ENCODE peak calls at places on chromosomes 16 and 17, in four cellular contexts. W is HCT116, Q is K562, P is HepG2. O is an unnamed sample.

GRCh38 chr16:88814144-88814502 is 2.4 kb upstream of the APRT start:
- DNase-seq in W (no peak), Q (no peak), P (no peak), O (no peak)

GRCh38 chr17:69179227-69179952 is 37.7 kb upstream of the ABCA6 start:
- DNase-seq in W (no peak), Q (no peak), P (no peak), O (no peak)

GRCh38 chr17:78829477-78829876 is 11.1 kb downstream of the USP36 start:
- DNase-seq in W (no peak), Q (no peak), P (no peak), O (no peak)

GRCh38 chr17:17151055-17151454 is 55.1 kb downstream of the PLD6 start:
- DNase-seq in W (no peak), Q (no peak), P (no peak), O (no peak)

GRCh38 chr16:87470332-87470731 is 22.5 kb downstream of the ZCCHC14 start:
- DNase-seq in W (no peak), Q (no peak), P (no peak), O (no peak)

GRCh38 chr16:10922328-10923145 is 19.7 kb downstream of the DEXI start:
- DNase-seq in W (no peak), Q (no peak), P (peak), O (no peak)

GRCh38 chr16:86335266-86336172 is 174.8 kb upstream of the FOXF1 start:
- DNase-seq in W (no peak), Q (no peak), P (no peak), O (no peak)

GRCh38 chr17:52686140-52686539 is 527.6 kb upstream of the CA10 start:
- DNase-seq in W (no peak), Q (no peak), P (no peak), O (no peak)

GRCh38 chr16:78353610-78354009 is 254.2 kb downstream of the WWOX start:
- DNase-seq in W (no peak), Q (no peak), P (no peak), O (no peak)

DNA sequence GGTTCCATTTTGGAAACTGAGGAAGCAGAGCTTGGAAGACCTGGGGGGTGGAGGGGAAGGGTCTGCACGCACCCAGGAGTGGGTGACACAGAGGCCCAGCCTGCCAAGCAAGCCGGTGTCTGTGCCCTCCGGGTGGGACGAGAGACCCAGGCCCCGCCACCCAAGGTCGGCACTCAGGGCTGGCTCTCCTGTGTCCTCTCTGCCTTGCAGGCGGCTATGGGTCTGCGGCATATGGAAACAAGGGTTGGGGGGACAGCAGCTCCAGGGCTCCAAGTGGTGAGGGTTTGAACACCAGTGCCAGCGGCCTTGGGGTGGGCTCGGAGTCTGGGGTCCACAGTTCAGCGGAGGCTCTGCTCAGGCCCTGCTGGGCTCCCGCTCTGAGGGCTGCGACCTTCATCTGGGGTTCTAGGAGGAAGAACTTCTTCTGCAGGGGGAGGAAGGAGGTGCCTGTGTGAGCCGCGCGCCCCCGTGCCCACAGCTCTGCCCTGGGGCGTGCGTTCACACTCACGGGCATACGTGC is 4.6 kb upstream of the CD7 start:
- DNase-seq in W (no peak), Q (no peak), P (no peak), O (no peak)
- H3K4me3 ChIP-seq in W (no peak), Q (no peak), P (no peak), O (no peak)

DNA sequence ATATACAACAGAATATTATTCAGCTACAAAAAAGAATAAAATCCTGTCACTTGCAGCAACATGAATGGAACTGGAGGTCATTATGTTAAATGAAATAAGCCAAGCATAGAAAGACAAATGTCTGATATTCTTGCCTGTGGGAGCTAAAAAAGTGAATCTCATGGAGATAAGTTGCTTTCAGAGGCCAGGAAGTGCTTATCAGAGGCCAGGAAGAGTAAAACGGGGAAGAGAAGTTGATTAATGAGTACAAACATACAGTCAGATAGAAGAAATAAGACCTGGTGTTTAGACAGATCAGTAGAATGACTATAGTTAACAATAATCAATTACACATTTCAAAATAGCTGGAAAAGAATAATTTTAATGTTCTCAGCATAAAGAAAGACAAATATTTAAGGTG is 54.4 kb upstream of the CPHXL start:
- DNase-seq in W (no peak), Q (no peak), P (no peak), O (no peak)
- TF ChIP-seq TCF7L2 in W (no peak), Q (no peak), P (no peak), O (no peak)

GRCh38 chr17:62064791-62065563 is at the start of gene MED13:
- DNase-seq in W (no peak), Q (peak), P (peak), O (no peak)

GRCh38 chr17:62064029-62064790 is 868 bp downstream of the MED13 start:
- DNase-seq in W (no peak), Q (no peak), P (no peak), O (no peak)

GRCh38 chr17:62062936-62063335 is 2.1 kb downstream of the MED13 start:
- DNase-seq in W (no peak), Q (no peak), P (no peak), O (no peak)

GRCh38 chr17:62059394-62059793 is 5.7 kb downstream of the MED13 start:
- DNase-seq in W (no peak), Q (no peak), P (no peak), O (no peak)

GRCh38 chr17:62062313-62062712 is 2.8 kb downstream of the MED13 start:
- DNase-seq in W (no peak), Q (no peak), P (no peak), O (no peak)
- H3K4me3 ChIP-seq in W (no peak), Q (peak), P (peak), O (peak)

DNA sequence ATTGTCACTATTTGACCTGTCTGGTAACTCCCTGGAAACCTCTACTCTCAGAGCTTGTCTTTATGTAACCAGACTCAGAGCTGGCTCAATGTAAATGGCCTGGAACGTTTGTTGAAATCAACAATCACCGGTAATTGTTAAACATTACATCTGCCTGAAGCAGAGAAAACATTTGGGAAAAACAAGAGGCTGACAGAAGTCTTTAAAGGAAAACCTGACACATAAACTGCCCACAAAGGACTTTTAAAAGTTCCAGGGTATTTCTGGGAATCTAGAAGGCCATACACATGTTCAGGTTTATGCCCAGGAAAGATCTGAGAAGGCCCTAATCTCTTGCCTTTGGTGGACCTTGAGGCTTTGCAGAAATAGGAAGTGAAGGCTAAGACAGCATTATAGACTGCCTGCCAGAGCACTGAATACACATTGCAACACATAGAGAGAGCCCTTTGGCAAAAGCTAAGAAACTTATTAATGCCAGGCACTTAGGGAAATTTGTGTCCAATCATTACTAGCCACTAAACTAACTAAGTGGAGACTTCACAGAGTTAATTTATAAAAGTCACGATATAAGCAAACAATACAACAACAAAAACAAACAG is 70.5 kb downstream of the MMD start:
- DNase-seq in W (no peak), Q (no peak), P (no peak), O (no peak)
- TF ChIP-seq TCF7L2 in W (no peak), Q (no peak), P (no peak), O (no peak)